ENCODE peak calls at places on chromosomes 1 and 21, in six cellular contexts. X, S, R, Z, N and J are unnamed samples.

GRCh38 chr1:165481820-165482532 is 37.0 kb upstream of the RXRG start:
- DNase-seq in S (peak), N (peak), Z (peak), X (no peak), R (no peak), J (peak)

GRCh38 chr1:108830119-108831008 is 26.5 kb downstream of the AKNAD1 start:
- DNase-seq in X (no peak), S (peak), N (peak), R (no peak), Z (peak), J (peak)

GRCh38 chr1:247824023-247824422 is at the start of gene OR14A16:
- DNase-seq in S (no peak), N (no peak), Z (no peak), R (no peak), X (no peak), J (no peak)

GRCh38 chr1:47174621-47175020 is 15.2 kb downstream of the PDZK1IP1 start:
- DNase-seq in Z (no peak), S (no peak), R (no peak), N (no peak), X (no peak), J (no peak)

GRCh38 chr1:906532-907420 is 16.9 kb upstream of the SAMD11 start:
- DNase-seq in N (peak), Z (peak), X (peak), R (peak), S (peak), J (peak)

GRCh38 chr1:172638885-172639831 is 19.7 kb upstream of the FASLG start:
- DNase-seq in X (no peak), Z (no peak), S (peak), R (peak), N (peak), J (peak)

GRCh38 chr1:152880907-152881306 is 2.8 kb downstream of the SMCP start:
- DNase-seq in N (no peak), X (no peak), S (no peak), Z (no peak), R (no peak), J (no peak)

GRCh38 chr21:19322360-19322759 is 918.8 kb upstream of the TMPRSS15 start:
- DNase-seq in S (no peak), N (no peak), R (no peak), X (no peak), Z (no peak), J (no peak)

GRCh38 chr1:67158401-67158800 is 7.9 kb upstream of the IL23R start:
- DNase-seq in X (no peak), R (no peak), N (no peak), S (no peak), Z (no peak), J (no peak)

GRCh38 chr1:29931477-29932175 is 695.3 kb downstream of the PTPRU start:
- DNase-seq in S (no peak), X (no peak), Z (no peak), N (no peak), R (no peak), J (no peak)

GRCh38 chr1:58442114-58442513 is 104.4 kb downstream of the OMA1 start:
- DNase-seq in S (no peak), N (no peak), R (no peak), X (no peak), Z (no peak), J (no peak)

GRCh38 chr1:238340989-238341388 is 450.3 kb upstream of the ZP4 start:
- DNase-seq in Z (no peak), N (no peak), X (no peak), S (peak), R (no peak), J (no peak)

GRCh38 chr1:232968396-232968795 is 18.0 kb downstream of the NTPCR start:
- DNase-seq in X (no peak), N (no peak), R (no peak), Z (no peak), S (no peak), J (no peak)

GRCh38 chr1:171739646-171740045 is 2.2 kb downstream of the VAMP4 start:
- DNase-seq in X (no peak), N (no peak), R (no peak), Z (no peak), S (no peak), J (no peak)

GRCh38 chr21:45011426-45011825 is 63.0 kb upstream of the ADARB1 start:
- DNase-seq in R (no peak), S (no peak), Z (no peak), N (no peak), X (no peak), J (no peak)

GRCh38 chr1:226419284-226419683 is 11.4 kb upstream of the PARP1 start:
- DNase-seq in N (no peak), X (no peak), Z (no peak), R (no peak), S (no peak), J (no peak)

GRCh38 chr1:33036526-33037503 is at the start of gene AK2:
- DNase-seq in S (peak), R (peak), N (peak), Z (peak), X (peak), J (peak)

GRCh38 chr1:2084306-2084705 is 34.1 kb downstream of the PRKCZ start:
- DNase-seq in Z (no peak), S (no peak), N (no peak), R (no peak), X (no peak), J (no peak)

GRCh38 chr1:49435291-49435690 is 588.5 kb downstream of the AGBL4 start:
- DNase-seq in N (no peak), R (no peak), X (no peak), S (no peak), Z (no peak), J (no peak)

GRCh38 chr1:29687166-29687565 is 450.8 kb downstream of the PTPRU start:
- DNase-seq in R (no peak), S (no peak), Z (no peak), X (no peak), N (no peak), J (no peak)

GRCh38 chr1:209527372-209527771 is 56.1 kb upstream of the CAMK1G start:
- DNase-seq in N (no peak), R (no peak), S (peak), Z (no peak), X (no peak), J (no peak)

GRCh38 chr1:203569490-203570318 is 56.9 kb upstream of the ATP2B4 start:
- DNase-seq in X (no peak), Z (no peak), R (no peak), S (peak), N (no peak), J (no peak)

GRCh38 chr1:8716238-8716637 is 101.2 kb downstream of the RERE start:
- DNase-seq in N (no peak), S (no peak), X (no peak), R (no peak), Z (no peak), J (no peak)

GRCh38 chr1:199948587-199949280 is 78.8 kb upstream of the NR5A2 start:
- DNase-seq in R (no peak), X (no peak), N (peak), S (no peak), Z (peak), J (peak)

GRCh38 chr1:246583448-246584185 is 17.4 kb downstream of the CNST start:
- DNase-seq in N (no peak), Z (no peak), X (no peak), S (no peak), R (no peak), J (no peak)

GRCh38 chr21:38825269-38825668 is 19.5 kb downstream of the ETS2 start:
- DNase-seq in N (no peak), Z (no peak), S (no peak), X (no peak), R (no peak), J (no peak)

GRCh38 chr1:40248429-40248828 is 692 bp downstream of the TMCO2 start:
- DNase-seq in N (no peak), Z (no peak), S (no peak), R (no peak), X (no peak), J (no peak)

DNA sequence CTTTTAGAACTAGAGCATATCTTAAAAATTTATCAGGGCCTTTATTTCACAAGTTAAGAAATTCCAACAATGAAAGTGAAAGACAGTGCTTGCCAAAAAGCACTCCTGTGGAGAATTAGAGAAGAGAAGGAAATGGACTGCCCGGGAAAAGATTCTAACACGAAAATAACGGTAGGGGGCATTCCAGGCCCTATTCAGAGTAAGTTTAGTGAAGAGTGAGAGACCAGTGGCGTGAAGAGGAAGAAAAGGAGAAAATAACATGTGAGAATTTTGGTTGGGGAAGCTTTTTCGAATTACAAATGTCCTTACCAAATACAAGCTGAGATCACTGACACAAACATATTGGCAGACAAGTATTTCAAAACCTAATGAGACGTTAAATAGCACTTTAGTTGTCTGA is 38.4 kb upstream of the RBM34 start:
- DNase-seq in X (peak), N (no peak), S (peak), Z (peak), R (no peak), J (peak)
- TF ChIP-seq CTCF in X (no peak), N (no peak), S (peak), Z (peak), R (no peak), J (peak)

GRCh38 chr1:53665996-53666395 is 73.0 kb downstream of the GLIS1 start:
- DNase-seq in S (no peak), X (no peak), R (no peak), Z (no peak), N (no peak), J (no peak)
- TF ChIP-seq CTCF in S (no peak), X (no peak), R (no peak), Z (no peak), N (no peak), J (no peak)

GRCh38 chr1:55038552-55038838 is 853 bp upstream of the PCSK9 start:
- DNase-seq in N (no peak), X (no peak), Z (no peak), S (no peak), R (no peak), J (no peak)

GRCh38 chr1:55038974-55039341 is 390 bp upstream of the PCSK9 start:
- DNase-seq in N (no peak), S (no peak), R (no peak), Z (no peak), X (no peak), J (no peak)

GRCh38 chr1:55040083-55040952 is 970 bp downstream of the PCSK9 start:
- DNase-seq in R (no peak), Z (no peak), N (no peak), X (no peak), S (no peak), J (no peak)

GRCh38 chr1:55040953-55041494 is 1.7 kb downstream of the PCSK9 start:
- DNase-seq in S (no peak), X (no peak), N (no peak), R (no peak), Z (no peak), J (no peak)

DNA sequence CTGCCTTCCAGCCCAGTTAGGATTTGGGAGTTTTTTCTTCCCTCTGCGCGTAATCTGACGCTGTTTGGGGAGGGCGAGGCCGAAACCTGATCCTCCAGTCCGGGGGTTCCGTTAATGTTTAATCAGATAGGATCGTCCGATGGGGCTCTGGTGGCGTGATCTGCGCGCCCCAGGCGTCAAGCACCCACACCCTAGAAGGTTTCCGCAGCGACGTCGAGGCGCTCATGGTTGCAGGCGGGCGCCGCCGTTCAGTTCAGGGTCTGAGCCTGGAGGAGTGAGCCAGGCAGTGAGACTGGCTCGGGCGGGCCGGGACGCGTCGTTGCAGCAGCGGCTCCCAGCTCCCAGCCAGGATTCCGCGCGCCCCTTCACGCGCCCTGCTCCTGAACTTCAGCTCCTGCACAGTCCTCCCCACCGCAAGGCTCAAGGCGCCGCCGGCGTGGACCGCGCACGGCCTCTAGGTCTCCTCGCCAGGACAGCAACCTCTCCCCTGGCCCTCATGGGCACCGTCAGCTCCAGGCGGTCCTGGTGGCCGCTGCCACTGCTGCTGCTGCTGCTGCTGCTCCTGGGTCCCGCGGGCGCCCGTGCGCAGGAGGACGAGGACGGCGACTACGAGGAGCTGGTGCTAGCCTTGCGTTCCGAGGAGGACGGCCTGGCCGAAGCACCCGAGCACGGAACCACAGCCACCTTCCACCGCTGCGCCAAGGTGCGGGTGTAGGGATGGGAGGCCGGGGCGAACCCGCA is at the start of gene PCSK9:
- DNase-seq in R (no peak), S (no peak), X (no peak), Z (no peak), N (peak), J (peak)
- TF ChIP-seq CTCF in R (no peak), S (no peak), X (no peak), Z (no peak), N (no peak), J (no peak)

DNA sequence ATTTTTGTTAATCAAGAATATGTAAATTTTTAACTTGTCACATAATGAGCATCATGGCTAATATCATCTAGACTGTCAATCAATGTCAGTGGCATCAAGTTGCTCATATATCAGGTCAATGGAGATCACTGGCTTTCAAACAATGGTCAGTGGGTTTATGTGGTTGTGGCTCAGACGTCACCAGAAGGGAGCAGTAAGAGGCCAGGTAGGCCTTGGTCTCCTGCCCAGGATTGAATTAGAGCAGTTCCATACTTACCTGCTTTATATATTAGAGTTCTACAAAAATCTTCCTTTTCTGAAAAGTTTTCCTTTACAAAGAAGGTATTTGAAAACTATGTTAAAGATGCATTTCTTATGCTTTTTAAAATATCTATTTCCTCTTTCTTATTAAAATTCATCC is 206.3 kb upstream of the B3GALT2 start:
- DNase-seq in N (no peak), R (no peak), X (no peak), S (no peak), Z (no peak), J (no peak)
- TF ChIP-seq CTCF in N (no peak), R (no peak), X (no peak), S (no peak), Z (no peak), J (no peak)

GRCh38 chr21:30430170-30430655 is at the start of gene KRTAP13-4:
- DNase-seq in S (no peak), Z (no peak), N (no peak), R (no peak), X (no peak), J (no peak)
- TF ChIP-seq CTCF in S (no peak), Z (no peak), N (no peak), R (no peak), X (no peak), J (no peak)

GRCh38 chr21:15065381-15066230 is 806 bp upstream of the NRIP1 start:
- DNase-seq in R (peak), S (peak), Z (peak), N (no peak), X (peak), J (peak)
- TF ChIP-seq CTCF in R (no peak), S (no peak), Z (no peak), N (no peak), X (no peak), J (no peak)

GRCh38 chr1:155324717-155325595 is 4.3 kb downstream of the RUSC1 start:
- DNase-seq in N (peak), Z (no peak), R (no peak), S (peak), X (peak), J (peak)
- TF ChIP-seq CTCF in N (peak), Z (peak), R (no peak), S (peak), X (peak), J (peak)

DNA sequence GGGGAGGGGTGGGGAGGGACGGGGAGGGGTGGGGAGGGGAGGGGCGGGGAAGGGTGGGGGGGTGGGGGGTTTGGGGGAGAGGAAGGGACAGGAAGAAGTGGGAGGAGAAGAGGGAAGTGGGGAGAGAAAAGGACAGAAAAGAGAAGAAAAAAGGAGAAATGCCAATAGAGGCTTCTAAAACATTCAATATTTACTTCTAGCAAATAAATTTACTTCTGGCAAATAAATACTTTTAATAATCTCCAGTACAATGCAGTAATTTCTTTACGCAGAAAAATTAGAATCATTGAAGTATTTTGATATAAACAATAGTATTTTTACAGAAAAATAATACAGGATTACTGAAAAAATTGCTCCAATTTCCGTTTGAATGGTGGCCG is 9.4 kb upstream of the GPR161 start:
- DNase-seq in S (no peak), N (no peak), Z (no peak), R (no peak), X (no peak), J (no peak)
- TF ChIP-seq CTCF in S (no peak), N (no peak), Z (no peak), R (no peak), X (no peak), J (no peak)

GRCh38 chr21:25360593-25360992 is 246.7 kb downstream of the MRPL39 start:
- DNase-seq in X (no peak), S (peak), R (no peak), Z (no peak), N (no peak), J (no peak)
- TF ChIP-seq CTCF in X (peak), S (peak), R (no peak), Z (peak), N (no peak), J (no peak)

GRCh38 chr1:177328251-177328650 is 157.5 kb downstream of the BRINP2 start:
- DNase-seq in R (no peak), Z (no peak), S (no peak), X (no peak), N (no peak), J (no peak)
- TF ChIP-seq CTCF in R (no peak), Z (no peak), S (no peak), X (no peak), N (no peak), J (no peak)